ENCODE peak calls at places on chromosomes 3 and 15, in seven cellular contexts. M is GM18507; I is G401; X is GM10248; Z is GM04504; T is stimulated activated CD4-positive, alpha-beta T cell treated with anti-CD3 and anti-CD28 coated beads, Interleukin-1b, Interleukin-23, amount 100 ng/mL, for 24 hours; U is NCI-H345. G is an unnamed sample.

GRCh38 chr3:57952208-57952631 is 56.0 kb upstream of the FLNB start:
- DNase-seq in M (no peak), I (peak), X (no peak), Z (no peak), T (no peak), U (no peak), G (no peak)

GRCh38 chr15:33533197-33533596 is 222.4 kb downstream of the RYR3 start:
- DNase-seq in M (no peak), I (no peak), X (no peak), Z (no peak), T (no peak), U (no peak), G (no peak)

GRCh38 chr3:54366839-54367238 is 244.5 kb downstream of the CACNA2D3 start:
- DNase-seq in M (no peak), I (no peak), X (no peak), Z (no peak), T (no peak), U (peak), G (peak)

GRCh38 chr3:113769551-113769950 is 22.7 kb downstream of the ATP6V1A start:
- DNase-seq in M (no peak), I (no peak), X (peak), Z (no peak), T (no peak), U (no peak), G (no peak)

GRCh38 chr3:44173263-44173662 is 68.4 kb upstream of the TOPAZ1 start:
- DNase-seq in M (no peak), I (no peak), X (no peak), Z (no peak), T (no peak), U (no peak), G (no peak)

GRCh38 chr3:156721687-156722086 is 47.3 kb downstream of the TIPARP start:
- DNase-seq in M (no peak), I (no peak), X (no peak), Z (no peak), T (no peak), U (no peak), G (no peak)

GRCh38 chr3:7367968-7368367 is 507.1 kb downstream of the GRM7 start:
- DNase-seq in M (no peak), I (no peak), X (no peak), Z (no peak), T (no peak), U (no peak), G (no peak)

GRCh38 chr3:73026111-73026510 is 29.5 kb downstream of the PPP4R2 start:
- DNase-seq in M (no peak), I (no peak), X (no peak), Z (no peak), T (no peak), U (no peak), G (no peak)

GRCh38 chr3:51968175-51968681 is 974 bp upstream of the PCBP4 start:
- DNase-seq in M (no peak), I (peak), X (no peak), Z (no peak), T (no peak), U (no peak), G (no peak)

GRCh38 chr15:50046868-50047267 is 72.2 kb downstream of the ATP8B4 start:
- DNase-seq in M (no peak), I (no peak), X (peak), Z (no peak), T (no peak), U (no peak), G (no peak)

GRCh38 chr3:45446706-45447105 is 58.3 kb downstream of the LARS2 start:
- DNase-seq in M (no peak), I (no peak), X (no peak), Z (no peak), T (no peak), U (no peak), G (no peak)

GRCh38 chr3:188936597-188937107 is 235.1 kb upstream of the TPRG1 start:
- DNase-seq in M (no peak), I (no peak), X (no peak), Z (no peak), T (no peak), U (no peak), G (no peak)

GRCh38 chr3:56593455-56594158 is 36.6 kb downstream of the CCDC66 start:
- DNase-seq in M (no peak), I (no peak), X (no peak), Z (no peak), T (no peak), U (no peak), G (no peak)

GRCh38 chr3:141370065-141370533 is 1.8 kb downstream of the ZBTB38 start:
- DNase-seq in M (peak), I (peak), X (peak), Z (peak), T (peak), U (no peak), G (peak)

GRCh38 chr3:175988401-175988800 is 1129.3 kb downstream of the NAALADL2 start:
- DNase-seq in M (no peak), I (no peak), X (no peak), Z (no peak), T (no peak), U (no peak), G (no peak)

GRCh38 chr15:78540955-78541743 is 905 bp downstream of the PSMA4 start:
- DNase-seq in M (no peak), I (no peak), X (peak), Z (no peak), T (no peak), U (no peak), G (no peak)

GRCh38 chr15:42107483-42107882 is 13.1 kb upstream of the PLA2G4D start:
- DNase-seq in M (no peak), I (no peak), X (peak), Z (no peak), T (peak), U (peak), G (peak)

GRCh38 chr3:178385280-178385952 is 150.8 kb upstream of the KCNMB2 start:
- DNase-seq in M (no peak), I (peak), X (peak), Z (no peak), T (no peak), U (peak), G (peak)

GRCh38 chr3:24845524-24846155 is 351.0 kb upstream of the THRB start:
- DNase-seq in M (no peak), I (no peak), X (no peak), Z (no peak), T (no peak), U (no peak), G (no peak)

GRCh38 chr3:36124118-36124796 is 256.0 kb upstream of the STAC start:
- DNase-seq in M (no peak), I (no peak), X (no peak), Z (peak), T (no peak), U (no peak), G (peak)

GRCh38 chr3:127597020-127597771 is 1.0 kb upstream of the MCM2 start:
- DNase-seq in M (no peak), I (no peak), X (no peak), Z (no peak), T (no peak), U (no peak), G (no peak)

GRCh38 chr3:185175370-185175987 is 22.6 kb upstream of the C3orf70 start:
- DNase-seq in M (no peak), I (peak), X (peak), Z (no peak), T (no peak), U (no peak), G (no peak)

GRCh38 chr15:99165956-99166689 is 61.2 kb downstream of the SYNM start:
- DNase-seq in M (no peak), I (no peak), X (no peak), Z (no peak), T (no peak), U (no peak), G (no peak)

GRCh38 chr3:194540268-194540937 is 53.6 kb upstream of the ATP13A3 start:
- DNase-seq in M (no peak), I (peak), X (no peak), Z (no peak), T (no peak), U (no peak), G (no peak)

GRCh38 chr3:194824676-194825075 is 139.0 kb downstream of the FAM43A start:
- DNase-seq in M (no peak), I (no peak), X (no peak), Z (no peak), T (no peak), U (peak), G (no peak)

GRCh38 chr3:194323785-194324735 is 27.1 kb downstream of the CPN2 start:
- DNase-seq in M (no peak), I (peak), X (peak), Z (no peak), T (no peak), U (no peak), G (no peak)

GRCh38 chr3:50661321-50661837 is 13.3 kb upstream of the DOCK3 start:
- DNase-seq in M (no peak), I (no peak), X (no peak), Z (no peak), T (no peak), U (no peak), G (no peak)

GRCh38 chr3:141608438-141608837 is 121.6 kb downstream of the RASA2 start:
- DNase-seq in M (no peak), I (no peak), X (no peak), Z (no peak), T (no peak), U (no peak), G (no peak)

GRCh38 chr3:108234387-108234957 is 12.2 kb upstream of the IFT57 start:
- DNase-seq in M (no peak), I (no peak), X (no peak), Z (no peak), T (no peak), U (no peak), G (no peak)

GRCh38 chr3:16743276-16743675 is 138.1 kb upstream of the DAZL start:
- DNase-seq in M (no peak), I (no peak), X (no peak), Z (no peak), T (no peak), U (no peak), G (no peak)

GRCh38 chr15:37135225-37135624 is 34.9 kb upstream of the MEIS2 start:
- DNase-seq in M (no peak), I (peak), X (no peak), Z (no peak), T (no peak), U (no peak), G (peak)

GRCh38 chr3:52873433-52874159 is 23.8 kb downstream of the STIMATE start:
- DNase-seq in M (no peak), I (no peak), X (no peak), Z (peak), T (no peak), U (no peak), G (no peak)

G was measured in COR-L47.